ENCODE peak calls at places on chromosomes 5 and 9, in eight cellular contexts. R is foreskin fibroblast; V is posterior vena cava; H is left cardiac atrium; D is HCT116; M is naive B cell; O is non-pigmented ciliary epithelial cell; N is naive thymus-derived CD8-positive, alpha-beta T cell. X is an unnamed sample.

GRCh38 chr5:139647406-139648204 is 544 bp upstream of the CXXC5 start:
- DNase-seq in M (no peak), D (no peak), V (peak), N (no peak), O (no peak), H (peak), R (no peak), X (no peak)

GRCh38 chr5:72205431-72206009 is 98.2 kb downstream of the MAP1B start:
- DNase-seq in N (no peak), O (no peak), M (no peak), D (no peak), R (no peak), H (no peak), V (no peak), X (no peak)

GRCh38 chr9:95515272-95516113 is 1.3 kb downstream of the PTCH1 start:
- DNase-seq in D (no peak), H (peak), R (no peak), O (no peak), N (peak), V (no peak), M (no peak), X (no peak)

GRCh38 chr9:1707291-1707690 is 307.9 kb upstream of the SMARCA2 start:
- DNase-seq in M (no peak), O (no peak), D (no peak), V (no peak), N (no peak), H (no peak), R (no peak), X (no peak)

GRCh38 chr9:34957492-34958410 is at the start of gene PHF24:
- DNase-seq in N (peak), V (peak), D (no peak), M (peak), O (no peak), R (no peak), H (no peak), X (no peak)

GRCh38 chr5:157994906-157995519 is 136.1 kb upstream of the CLINT1 start:
- DNase-seq in D (peak), V (peak), R (peak), M (peak), O (peak), H (peak), N (peak), X (peak)

GRCh38 chr5:93831449-93831848 is 90.0 kb upstream of the POU5F2 start:
- DNase-seq in D (no peak), H (no peak), V (no peak), O (peak), M (no peak), R (peak), N (no peak), X (no peak)

GRCh38 chr5:150272531-150272930 is 17.0 kb downstream of the CAMK2A start:
- DNase-seq in R (peak), V (no peak), O (no peak), D (no peak), H (no peak), N (no peak), M (no peak), X (no peak)

GRCh38 chr5:76766746-76767145 is 50.8 kb downstream of the F2R start:
- DNase-seq in R (no peak), H (no peak), N (no peak), V (no peak), D (peak), M (no peak), O (peak), X (no peak)

GRCh38 chr5:111194925-111195324 is 29.3 kb upstream of the CAMK4 start:
- DNase-seq in O (no peak), M (no peak), R (no peak), H (no peak), N (no peak), V (no peak), D (no peak), X (no peak)

GRCh38 chr9:30722065-30722464 is 1662.4 kb upstream of the ACO1 start:
- DNase-seq in H (no peak), N (no peak), R (no peak), O (no peak), D (no peak), M (no peak), V (no peak), X (no peak)

GRCh38 chr9:35736201-35736633 is 3.8 kb downstream of the CREB3 start:
- DNase-seq in M (peak), H (peak), R (peak), V (no peak), D (peak), N (peak), O (no peak), X (no peak)

GRCh38 chr5:138809391-138809790 is 56.2 kb downstream of the CTNNA1 start:
- DNase-seq in N (no peak), O (no peak), M (no peak), D (no peak), H (no peak), R (no peak), V (no peak), X (no peak)

GRCh38 chr9:120717194-120717593 is 2.9 kb upstream of the MEGF9 start:
- DNase-seq in M (no peak), N (no peak), V (no peak), O (no peak), H (no peak), R (no peak), D (no peak), X (no peak)

GRCh38 chr9:591292-591691 is 250.2 kb upstream of the DMRT1 start:
- DNase-seq in M (no peak), R (no peak), H (peak), O (no peak), V (no peak), N (no peak), D (no peak), X (no peak)

GRCh38 chr5:125200842-125201373 is 454.5 kb upstream of the ZNF608 start:
- DNase-seq in D (no peak), H (no peak), O (no peak), V (no peak), R (no peak), N (no peak), M (no peak), X (no peak)

GRCh38 chr9:135908334-135909204 is 1.2 kb upstream of the CAMSAP1 start:
- DNase-seq in D (no peak), M (no peak), N (no peak), O (no peak), R (no peak), H (peak), V (no peak), X (no peak)

GRCh38 chr5:57368010-57368409 is 114.6 kb downstream of the ACTBL2 start:
- DNase-seq in V (no peak), D (no peak), M (no peak), N (no peak), O (no peak), H (no peak), R (peak), X (no peak)

GRCh38 chr5:377326-377981 is 55.9 kb downstream of the AHRR start:
- DNase-seq in H (no peak), O (no peak), M (no peak), R (no peak), N (no peak), V (peak), D (no peak), X (no peak)

GRCh38 chr5:117333011-117333410 is 758.4 kb upstream of the SEMA6A start:
- DNase-seq in O (no peak), V (no peak), H (no peak), D (no peak), R (no peak), N (no peak), M (no peak), X (no peak)

GRCh38 chr5:171207256-171207866 is 101.7 kb upstream of the TLX3 start:
- DNase-seq in N (no peak), H (no peak), V (no peak), M (no peak), O (peak), D (peak), R (peak), X (no peak)

GRCh38 chr5:19584131-19584530 is 403.9 kb downstream of the CDH18 start:
- DNase-seq in O (no peak), D (no peak), V (no peak), N (no peak), H (no peak), M (no peak), R (no peak), X (no peak)

GRCh38 chr5:168705321-168705720 is 126.2 kb upstream of the PANK3 start:
- DNase-seq in D (no peak), R (no peak), V (no peak), O (no peak), H (no peak), N (no peak), M (no peak), X (no peak)

GRCh38 chr9:92723299-92723625 is 41.4 kb downstream of the BICD2 start:
- DNase-seq in D (no peak), V (no peak), H (no peak), M (no peak), N (no peak), R (peak), O (no peak), X (no peak)